ENCODE peak calls at places on chromosomes 7 and 10, in five cellular contexts. One of them, this sample, is unnamed.
A peak's percentile ranks its signal among the peaks of the same experiment; 100 is the strongest.

GRCh38 chr10:73998623-73999622 is 1.0 kb downstream of the VCL start:
- DNase-seq in kidney: peak; percentile 94
- DNase-seq in astrocyte of the spinal cord: peak; percentile 90
- DNase-seq in AG09309: no peak
- DNase-seq in MCF 10A: peak; percentile 83
- DNase-seq in this sample: peak; percentile 72

GRCh38 chr7:97005764-97006145 is 402 bp downstream of the DLX6 start:
- DNase-seq in kidney: no peak
- DNase-seq in astrocyte of the spinal cord: peak; percentile 16
- DNase-seq in MCF 10A: peak; percentile 14
- DNase-seq in AG09309: no peak
- DNase-seq in this sample: no peak

GRCh38 chr10:60405172-60405571 is 15.5 kb upstream of the ANK3 start:
- DNase-seq in MCF 10A: no peak
- DNase-seq in astrocyte of the spinal cord: no peak
- DNase-seq in kidney: no peak
- DNase-seq in AG09309: no peak
- DNase-seq in this sample: no peak

GRCh38 chr7:95950698-95951097 is 178.3 kb downstream of the DYNC1I1 start:
- DNase-seq in MCF 10A: peak; percentile 32
- DNase-seq in astrocyte of the spinal cord: no peak
- DNase-seq in kidney: no peak
- DNase-seq in AG09309: peak; percentile 16
- DNase-seq in this sample: no peak

GRCh38 chr7:132158166-132158565 is 418.1 kb downstream of the PLXNA4 start:
- DNase-seq in MCF 10A: no peak
- DNase-seq in AG09309: no peak
- DNase-seq in kidney: no peak
- DNase-seq in astrocyte of the spinal cord: no peak
- DNase-seq in this sample: no peak

GRCh38 chr10:21002097-21002878 is 105.2 kb upstream of the NEBL start:
- DNase-seq in kidney: no peak
- DNase-seq in astrocyte of the spinal cord: peak; percentile 91
- DNase-seq in AG09309: no peak
- DNase-seq in MCF 10A: peak; percentile 88
- DNase-seq in this sample: peak; percentile 44

GRCh38 chr7:44748948-44749731 is 493 bp downstream of the ZMIZ2 start:
- DNase-seq in astrocyte of the spinal cord: no peak
- DNase-seq in kidney: peak; percentile 83
- DNase-seq in MCF 10A: no peak
- DNase-seq in AG09309: no peak
- DNase-seq in this sample: no peak

GRCh38 chr7:148915211-148915610 is 31.1 kb upstream of the EZH2 start:
- DNase-seq in kidney: no peak
- DNase-seq in MCF 10A: no peak
- DNase-seq in AG09309: no peak
- DNase-seq in astrocyte of the spinal cord: no peak
- DNase-seq in this sample: no peak

GRCh38 chr10:129095980-129096339 is 371.1 kb upstream of the MGMT start:
- DNase-seq in astrocyte of the spinal cord: no peak
- DNase-seq in kidney: no peak
- DNase-seq in AG09309: no peak
- DNase-seq in MCF 10A: no peak
- DNase-seq in this sample: peak; percentile 72

GRCh38 chr7:116528008-116528789 is 3.4 kb downstream of the CAV1 start:
- DNase-seq in MCF 10A: peak; percentile 91
- DNase-seq in kidney: no peak
- DNase-seq in AG09309: peak; percentile 80
- DNase-seq in astrocyte of the spinal cord: peak; percentile 95
- DNase-seq in this sample: peak; percentile 94

GRCh38 chr7:42617781-42618457 is 294.0 kb downstream of the C7orf25 start:
- DNase-seq in MCF 10A: no peak
- DNase-seq in astrocyte of the spinal cord: peak; percentile 10
- DNase-seq in AG09309: no peak
- DNase-seq in kidney: peak; percentile 60
- DNase-seq in this sample: no peak

GRCh38 chr7:7956531-7957221 is 11.9 kb upstream of the GLCCI1 start:
- DNase-seq in MCF 10A: no peak
- DNase-seq in AG09309: peak; percentile 40
- DNase-seq in astrocyte of the spinal cord: peak; percentile 52
- DNase-seq in kidney: no peak
- DNase-seq in this sample: peak; percentile 37

GRCh38 chr7:2521952-2522591 is 2.5 kb downstream of the LFNG start:
- DNase-seq in astrocyte of the spinal cord: no peak
- DNase-seq in kidney: no peak
- DNase-seq in MCF 10A: peak; percentile 55
- DNase-seq in AG09309: no peak
- DNase-seq in this sample: no peak

GRCh38 chr7:137879357-137880158 is 32.8 kb upstream of the DGKI start:
- DNase-seq in kidney: no peak
- DNase-seq in astrocyte of the spinal cord: peak; percentile 63
- DNase-seq in AG09309: no peak
- DNase-seq in MCF 10A: no peak
- DNase-seq in this sample: no peak

GRCh38 chr7:152056621-152057274 is 31.3 kb downstream of the GALNT11 start:
- DNase-seq in astrocyte of the spinal cord: no peak
- DNase-seq in kidney: no peak
- DNase-seq in AG09309: no peak
- DNase-seq in MCF 10A: no peak
- DNase-seq in this sample: no peak

GRCh38 chr7:152050547-152050971 is 25.1 kb downstream of the GALNT11 start:
- DNase-seq in MCF 10A: peak; percentile 29
- DNase-seq in astrocyte of the spinal cord: peak; percentile 76
- DNase-seq in AG09309: no peak
- DNase-seq in kidney: no peak
- DNase-seq in this sample: peak; percentile 67

GRCh38 chr7:152051968-152052367 is 26.5 kb downstream of the GALNT11 start:
- DNase-seq in kidney: no peak
- DNase-seq in AG09309: no peak
- DNase-seq in MCF 10A: no peak
- DNase-seq in astrocyte of the spinal cord: no peak
- DNase-seq in this sample: no peak

GRCh38 chr7:152052772-152053171 is 27.3 kb downstream of the GALNT11 start:
- DNase-seq in kidney: no peak
- DNase-seq in astrocyte of the spinal cord: no peak
- DNase-seq in MCF 10A: no peak
- DNase-seq in AG09309: no peak
- DNase-seq in this sample: no peak

GRCh38 chr7:152054377-152055230 is 29.1 kb downstream of the GALNT11 start:
- DNase-seq in MCF 10A: peak; percentile 72
- DNase-seq in kidney: no peak
- DNase-seq in AG09309: peak; percentile 55
- DNase-seq in astrocyte of the spinal cord: peak; percentile 70
- DNase-seq in this sample: peak; percentile 70
- TF ChIP-seq CTCF in MCF 10A: no peak
- TF ChIP-seq CTCF in kidney: no peak
- TF ChIP-seq CTCF in AG09309: no peak
- TF ChIP-seq CTCF in astrocyte of the spinal cord: no peak
- TF ChIP-seq CTCF in this sample: peak; percentile 7

DNA sequence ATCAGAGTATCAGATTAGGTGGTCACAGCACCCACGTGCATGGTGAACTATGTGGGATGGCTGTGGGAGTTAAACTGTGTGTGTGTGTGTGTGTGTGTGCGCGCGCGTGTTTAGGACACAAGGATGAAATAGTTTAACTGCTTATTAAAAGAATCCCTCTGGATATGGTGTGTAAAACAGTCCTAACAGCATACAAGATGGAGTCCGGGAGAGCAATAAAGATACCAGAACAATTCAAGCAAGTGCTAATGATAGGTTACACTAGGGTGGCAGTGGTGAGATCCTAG is 202.2 kb downstream of the IPMK start:
- DNase-seq in kidney: no peak
- DNase-seq in MCF 10A: no peak
- DNase-seq in AG09309: no peak
- DNase-seq in astrocyte of the spinal cord: no peak
- DNase-seq in this sample: no peak
- TF ChIP-seq CTCF in kidney: no peak
- TF ChIP-seq CTCF in MCF 10A: no peak
- TF ChIP-seq CTCF in AG09309: no peak
- TF ChIP-seq CTCF in astrocyte of the spinal cord: no peak
- TF ChIP-seq CTCF in this sample: no peak

GRCh38 chr7:20344396-20344795 is 13.7 kb downstream of the ITGB8 start:
- DNase-seq in MCF 10A: no peak
- DNase-seq in AG09309: no peak
- DNase-seq in kidney: no peak
- DNase-seq in astrocyte of the spinal cord: no peak
- DNase-seq in this sample: no peak

GRCh38 chr7:20346577-20346976 is 15.9 kb downstream of the ITGB8 start:
- DNase-seq in MCF 10A: no peak
- DNase-seq in astrocyte of the spinal cord: no peak
- DNase-seq in kidney: no peak
- DNase-seq in AG09309: no peak
- DNase-seq in this sample: no peak

GRCh38 chr7:20343954-20344353 is 13.3 kb downstream of the ITGB8 start:
- DNase-seq in AG09309: no peak
- DNase-seq in MCF 10A: no peak
- DNase-seq in astrocyte of the spinal cord: no peak
- DNase-seq in kidney: no peak
- DNase-seq in this sample: no peak

GRCh38 chr7:20340839-20341238 is 10.1 kb downstream of the ITGB8 start:
- DNase-seq in AG09309: no peak
- DNase-seq in MCF 10A: peak; percentile 18
- DNase-seq in kidney: no peak
- DNase-seq in astrocyte of the spinal cord: no peak
- DNase-seq in this sample: no peak

DNA sequence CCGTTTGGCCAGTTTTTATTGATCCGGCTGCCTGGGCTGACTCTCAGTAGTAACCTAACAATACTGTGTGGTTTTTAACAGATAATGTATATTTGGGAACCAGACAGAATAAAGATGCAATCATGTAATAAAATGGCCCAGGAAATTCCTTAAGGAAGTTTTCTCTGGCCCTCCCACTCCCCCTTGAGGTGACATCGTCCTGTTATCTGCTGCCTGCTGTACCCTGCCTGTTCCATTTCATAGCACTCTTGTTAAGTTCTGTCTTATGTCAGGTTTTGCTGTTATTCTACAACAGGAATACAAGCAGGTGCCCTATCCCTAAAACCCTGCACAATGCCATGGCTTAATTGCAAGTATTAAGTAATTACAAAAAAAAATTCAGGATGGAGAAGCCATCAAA is 12.5 kb downstream of the ITGB8 start:
- DNase-seq in kidney: no peak
- DNase-seq in AG09309: no peak
- DNase-seq in MCF 10A: no peak
- DNase-seq in astrocyte of the spinal cord: no peak
- DNase-seq in this sample: no peak
- TF ChIP-seq CTCF in kidney: peak; percentile 13
- TF ChIP-seq CTCF in AG09309: no peak
- TF ChIP-seq CTCF in MCF 10A: no peak
- TF ChIP-seq CTCF in astrocyte of the spinal cord: peak; percentile 26
- TF ChIP-seq CTCF in this sample: peak; percentile 31

GRCh38 chr7:86814980-86815379 is 171.3 kb downstream of the GRM3 start:
- DNase-seq in MCF 10A: peak; percentile 23
- DNase-seq in AG09309: no peak
- DNase-seq in astrocyte of the spinal cord: peak; percentile 5
- DNase-seq in kidney: no peak
- DNase-seq in this sample: no peak
- TF ChIP-seq CTCF in MCF 10A: peak; percentile 24
- TF ChIP-seq CTCF in AG09309: no peak
- TF ChIP-seq CTCF in astrocyte of the spinal cord: peak; percentile 27
- TF ChIP-seq CTCF in kidney: no peak
- TF ChIP-seq CTCF in this sample: peak; percentile 14

GRCh38 chr7:74568658-74569057 is 88.9 kb upstream of the GTF2I start:
- DNase-seq in kidney: no peak
- DNase-seq in astrocyte of the spinal cord: no peak
- DNase-seq in MCF 10A: no peak
- DNase-seq in AG09309: no peak
- DNase-seq in this sample: no peak
- TF ChIP-seq CTCF in kidney: no peak
- TF ChIP-seq CTCF in astrocyte of the spinal cord: no peak
- TF ChIP-seq CTCF in MCF 10A: no peak
- TF ChIP-seq CTCF in AG09309: no peak
- TF ChIP-seq CTCF in this sample: no peak

DNA sequence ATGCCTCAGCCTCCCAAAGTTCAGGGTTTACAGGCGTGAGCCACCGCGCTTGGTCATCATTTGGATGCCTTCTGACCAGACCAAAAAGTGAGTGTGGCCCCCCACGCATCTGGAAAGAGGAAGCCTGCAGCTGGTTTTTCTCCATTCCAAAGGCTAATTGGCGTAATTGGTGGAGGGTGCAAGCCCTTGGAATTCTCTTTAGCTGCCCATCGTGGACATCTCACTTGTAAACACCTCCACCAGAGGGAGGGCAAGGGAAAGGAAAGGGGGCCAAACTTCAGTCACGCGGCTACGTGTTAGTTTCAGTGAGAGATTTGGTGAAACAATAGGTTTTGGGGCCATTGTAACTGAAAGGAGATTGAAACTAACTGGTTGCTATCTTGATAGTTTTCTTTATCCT is 4.1 kb upstream of the ARHGAP21 start:
- DNase-seq in astrocyte of the spinal cord: no peak
- DNase-seq in MCF 10A: peak; percentile 25
- DNase-seq in kidney: no peak
- DNase-seq in AG09309: no peak
- DNase-seq in this sample: no peak
- TF ChIP-seq CTCF in astrocyte of the spinal cord: peak; percentile 26
- TF ChIP-seq CTCF in MCF 10A: no peak
- TF ChIP-seq CTCF in kidney: no peak
- TF ChIP-seq CTCF in AG09309: peak; percentile 26
- TF ChIP-seq CTCF in this sample: peak; percentile 36

This sample was measured in fibroblast of villous mesenchyme.